ENCODE peak calls at places on chromosomes 16 and 17, in eight cellular contexts. O is pancreas; J is CD8-positive, alpha-beta T cell; F is GM23248; M is left ventricle myocardium inferior; L is CD4-positive, CD25-positive, alpha-beta regulatory T cell; A is Peyer's patch; P is sigmoid colon. W is an unnamed sample.

GRCh38 chr17:61159415-61159814 is 240.2 kb upstream of the TBX2 start:
- DNase-seq in O (no peak), J (no peak), F (peak; percentile 16), M (no peak), L (no peak), A (no peak), P (no peak), W (no peak)

GRCh38 chr16:4293822-4294457 is 21.1 kb upstream of the TFAP4 start:
- DNase-seq in O (peak; percentile 38), J (no peak), F (peak; percentile 90), M (peak; percentile 46), L (no peak), A (no peak), P (peak; percentile 84), W (peak; percentile 86)

GRCh38 chr16:60463986-60464385 is 1572.3 kb downstream of the CDH8 start:
- DNase-seq in O (no peak), J (no peak), F (no peak), M (no peak), L (no peak), A (no peak), P (no peak), W (no peak)

GRCh38 chr16:70774261-70774660 is 26.7 kb downstream of the VAC14 start:
- DNase-seq in O (no peak), J (no peak), F (no peak), M (no peak), L (no peak), A (no peak), P (no peak), W (peak; percentile 25)

GRCh38 chr17:32240745-32241144 is 24.9 kb upstream of the RHBDL3 start:
- DNase-seq in O (no peak), J (no peak), F (peak; percentile 32), M (peak; percentile 62), L (no peak), A (no peak), P (no peak), W (peak; percentile 12)

GRCh38 chr17:45119964-45120363 is 12.4 kb downstream of the PLCD3 start:
- DNase-seq in O (no peak), J (no peak), F (no peak), M (no peak), L (no peak), A (no peak), P (no peak), W (no peak)

GRCh38 chr17:67223924-67224323 is 21.1 kb downstream of the HELZ start:
- DNase-seq in O (no peak), J (no peak), F (no peak), M (no peak), L (no peak), A (no peak), P (no peak), W (no peak)

GRCh38 chr17:49787932-49788442 is 494 bp upstream of the KAT7 start:
- DNase-seq in O (no peak), J (peak; percentile 9), F (peak; percentile 48), M (no peak), L (no peak), A (no peak), P (no peak), W (no peak)

GRCh38 chr17:75516619-75517276 is 420 bp downstream of the TSEN54 start:
- DNase-seq in O (peak; percentile 38), J (no peak), F (peak; percentile 67), M (no peak), L (peak; percentile 28), A (peak; percentile 37), P (no peak), W (peak; percentile 87)

GRCh38 chr16:2157480-2158261 is 2.1 kb downstream of the TRAF7 start:
- DNase-seq in O (peak; percentile 42), J (no peak), F (peak; percentile 52), M (no peak), L (no peak), A (no peak), P (no peak), W (no peak)

GRCh38 chr17:58487589-58488427 is at the start of gene HSF5:
- DNase-seq in O (no peak), J (peak; percentile 60), F (no peak), M (peak; percentile 27), L (peak; percentile 84), A (peak; percentile 80), P (no peak), W (peak; percentile 84)

GRCh38 chr17:17044846-17045561 is 2.7 kb downstream of the MPRIP start:
- DNase-seq in O (no peak), J (no peak), F (peak; percentile 76), M (no peak), L (no peak), A (no peak), P (peak; percentile 74), W (peak; percentile 80)

GRCh38 chr16:25950586-25951201 is 258.9 kb downstream of the HS3ST4 start:
- DNase-seq in O (no peak), J (no peak), F (no peak), M (no peak), L (no peak), A (no peak), P (no peak), W (no peak)

GRCh38 chr17:13540546-13540945 is 61.2 kb downstream of the HS3ST3A1 start:
- DNase-seq in O (no peak), J (no peak), F (peak; percentile 43), M (no peak), L (no peak), A (no peak), P (no peak), W (no peak)

GRCh38 chr17:55577687-55578086 is 66.4 kb upstream of the SMIM36 start:
- DNase-seq in O (no peak), J (peak; percentile 3), F (no peak), M (peak; percentile 34), L (no peak), A (peak; percentile 53), P (no peak), W (peak; percentile 70)

GRCh38 chr17:56262854-56263253 is 109.6 kb downstream of the ANKFN1 start:
- DNase-seq in O (no peak), J (no peak), F (no peak), M (no peak), L (no peak), A (no peak), P (no peak), W (no peak)

GRCh38 chr16:633336-634050 is 2.6 kb downstream of the METTL26 start:
- DNase-seq in O (no peak), J (no peak), F (no peak), M (no peak), L (no peak), A (no peak), P (no peak), W (no peak)

GRCh38 chr16:12131755-12132154 is 155.2 kb downstream of the SNX29 start:
- DNase-seq in O (no peak), J (no peak), F (no peak), M (no peak), L (no peak), A (no peak), P (no peak), W (no peak)

GRCh38 chr17:50919321-50920040 is 53.3 kb upstream of the TOB1 start:
- DNase-seq in O (peak; percentile 98), J (peak; percentile 74), F (peak; percentile 96), M (peak; percentile 86), L (peak; percentile 83), A (peak; percentile 34), P (peak; percentile 97), W (peak; percentile 96)

GRCh38 chr17:68468334-68468733 is 11.0 kb upstream of the WIPI1 start:
- DNase-seq in O (no peak), J (no peak), F (peak; percentile 47), M (no peak), L (no peak), A (no peak), P (no peak), W (no peak)

GRCh38 chr17:32495347-32496253 is 8.8 kb downstream of the CDK5R1 start:
- DNase-seq in O (no peak), J (no peak), F (peak; percentile 64), M (no peak), L (no peak), A (no peak), P (peak; percentile 64), W (peak; percentile 84)

GRCh38 chr16:46975165-46975564 is 1.7 kb upstream of the DNAJA2 start:
- DNase-seq in O (no peak), J (no peak), F (no peak), M (no peak), L (no peak), A (no peak), P (no peak), W (no peak)

GRCh38 chr17:63841350-63842172 is 924 bp downstream of the SMARCD2 start:
- DNase-seq in O (peak; percentile 58), J (no peak), F (peak; percentile 72), M (peak; percentile 79), L (no peak), A (peak; percentile 31), P (peak; percentile 89), W (peak; percentile 83)

GRCh38 chr17:74478369-74479100 is 12.1 kb downstream of the CD300A start:
- DNase-seq in O (no peak), J (no peak), F (peak; percentile 52), M (no peak), L (no peak), A (peak; percentile 64), P (no peak), W (no peak)
- H3K27ac ChIP-seq in O (no peak overlapping the region), J (no peak overlapping the region), F (no peak overlapping the region), M (no peak overlapping the region), L (no peak overlapping the region), A (peak overlapping the region; percentile 57), P (no peak overlapping the region), W (no peak overlapping the region)

GRCh38 chr17:76720211-76720610 is 6.2 kb downstream of the JMJD6 start:
- DNase-seq in O (no peak), J (no peak), F (no peak), M (no peak), L (no peak), A (no peak), P (peak; percentile 20), W (no peak)
- H3K36me3 ChIP-seq in O (peaks cover 11% of the 10 kb centered on the region), J (peaks cover 56% of the 10 kb centered on the region), F (peaks cover 77% of the 10 kb centered on the region), M (peaks cover 99% of the 10 kb centered on the region), L (peaks cover 81% of the 10 kb centered on the region), A (no peaks in the 10 kb centered on the region), P (peaks cover 49% of the 10 kb centered on the region), W (peaks cover 72% of the 10 kb centered on the region)

DNA sequence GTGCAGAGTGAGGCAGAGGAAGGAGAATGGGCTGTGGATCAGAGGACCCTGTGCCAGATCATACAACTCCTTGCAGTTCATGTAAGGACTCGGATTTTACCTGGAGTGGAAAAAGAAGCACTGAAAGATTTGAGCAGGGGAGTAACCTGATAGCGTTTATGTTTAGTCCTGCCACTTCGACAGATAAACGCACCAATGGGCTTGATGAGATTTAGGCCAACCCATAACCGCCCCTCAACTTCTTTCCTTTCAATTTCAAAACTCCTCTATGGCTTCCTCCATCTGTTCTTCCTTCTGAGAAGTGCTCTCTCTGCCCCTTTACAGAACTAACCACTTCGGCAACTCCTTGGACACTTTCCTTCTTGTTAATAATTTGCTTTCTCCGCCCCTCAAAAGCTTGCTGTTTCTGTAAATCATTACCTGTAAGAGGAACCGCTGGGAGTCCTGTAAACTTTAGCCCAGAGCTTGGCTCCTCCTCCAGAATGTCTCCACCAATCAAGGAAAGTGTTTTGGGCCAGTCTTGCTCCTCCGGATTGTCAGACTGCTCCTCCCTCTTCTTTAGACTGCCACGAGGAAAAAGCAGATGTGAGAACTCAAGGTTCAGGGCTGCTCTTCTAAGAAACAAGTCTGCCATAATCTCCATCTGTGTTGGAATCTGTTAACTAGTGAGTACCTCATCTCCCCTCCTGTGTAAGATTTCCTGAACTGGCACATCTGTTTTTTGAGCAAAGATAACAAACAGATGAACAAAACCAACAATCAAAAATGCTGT is at the start of gene ACSM3:
- DNase-seq in O (peak; percentile 89), J (peak; percentile 34), F (peak; percentile 74), M (no peak), L (peak; percentile 82), A (peak; percentile 66), P (peak; percentile 85), W (peak; percentile 47)
- H3K27ac ChIP-seq in O (peak within 1 kb of the TSS; percentile 65), J (peak within 1 kb of the TSS; percentile 47), F (no peak within 1 kb of the TSS), M (peak within 1 kb of the TSS; percentile 47), L (peak within 1 kb of the TSS; percentile 73), A (peak within 1 kb of the TSS; percentile 63), P (peak within 1 kb of the TSS; percentile 69), W (peak within 1 kb of the TSS; percentile 88)

GRCh38 chr16:18789850-18790706 is at the start of gene RPS15A:
- DNase-seq in O (peak; percentile 96), J (peak; percentile 81), F (peak; percentile 98), M (peak; percentile 93), L (peak; percentile 94), A (peak; percentile 90), P (peak; percentile 98), W (peak; percentile 97)
- H3K36me3 ChIP-seq in O (peaks cover 4% of the 10 kb centered on the region), J (peaks cover 52% of the 10 kb centered on the region), F (peaks cover 59% of the 10 kb centered on the region), M (peaks cover 73% of the 10 kb centered on the region), L (peaks cover 66% of the 10 kb centered on the region), A (no peaks in the 10 kb centered on the region), P (peaks cover 4% of the 10 kb centered on the region), W (peaks cover 39% of the 10 kb centered on the region)

W was measured in kidney.